ENCODE peak calls at places on chromosome 6, in eight cellular contexts. N is prostate gland; X is astrocyte of the spinal cord; E is CD4-positive, alpha-beta T cell; T is CD14-positive monocyte; H is PC-3; W is GM20000; K is stomach. I is an unnamed sample.

GRCh38 chr6:46704562-46704961 is 16.9 kb downstream of the TDRD6 start:
- DNase-seq in N (no peak), X (peak), E (no peak), T (no peak), H (peak), W (no peak), K (no peak), I (no peak)

GRCh38 chr6:85321926-85322325 is 128.0 kb upstream of the NT5E start:
- DNase-seq in N (no peak), X (no peak), E (no peak), T (no peak), H (no peak), W (no peak), K (no peak), I (no peak)

GRCh38 chr6:5718231-5718947 is 288.3 kb downstream of the NRN1 start:
- DNase-seq in N (no peak), X (no peak), E (no peak), T (no peak), H (no peak), W (no peak), K (no peak), I (no peak)

GRCh38 chr6:96075826-96076225 is 60.1 kb downstream of the FUT9 start:
- DNase-seq in N (no peak), X (peak), E (no peak), T (no peak), H (peak), W (no peak), K (no peak), I (no peak)

GRCh38 chr6:116371384-116372209 is 850 bp downstream of the DSE start:
- DNase-seq in N (peak), X (peak), E (peak), T (peak), H (peak), W (peak), K (peak), I (no peak)

GRCh38 chr6:68238097-68238597 is 396.9 kb upstream of the ADGRB3 start:
- DNase-seq in N (no peak), X (peak), E (no peak), T (no peak), H (peak), W (no peak), K (no peak), I (no peak)

GRCh38 chr6:23354004-23354403 is 772.0 kb upstream of the NRSN1 start:
- DNase-seq in N (no peak), X (no peak), E (no peak), T (no peak), H (no peak), W (no peak), K (no peak), I (no peak)

GRCh38 chr6:68652117-68652536 is 17.0 kb downstream of the ADGRB3 start:
- DNase-seq in N (no peak), X (no peak), E (no peak), T (no peak), H (no peak), W (no peak), K (no peak), I (no peak)

GRCh38 chr6:72748759-72749158 is 126.9 kb downstream of the KCNQ5 start:
- DNase-seq in N (peak), X (peak), E (no peak), T (no peak), H (peak), W (no peak), K (no peak), I (no peak)

GRCh38 chr6:132933085-132933484 is 118.7 kb downstream of the RPS12 start:
- DNase-seq in N (no peak), X (no peak), E (no peak), T (no peak), H (no peak), W (no peak), K (no peak), I (no peak)

GRCh38 chr6:16723833-16724232 is 37.4 kb downstream of the ATXN1 start:
- DNase-seq in N (no peak), X (peak), E (no peak), T (peak), H (peak), W (no peak), K (no peak), I (no peak)

GRCh38 chr6:137763436-137763835 is 103.6 kb upstream of the TNFAIP3 start:
- DNase-seq in N (no peak), X (no peak), E (no peak), T (no peak), H (no peak), W (no peak), K (no peak), I (no peak)

GRCh38 chr6:127402890-127403617 is 56.1 kb downstream of the KIAA0408 start:
- DNase-seq in N (no peak), X (no peak), E (no peak), T (no peak), H (no peak), W (no peak), K (no peak), I (no peak)

GRCh38 chr6:142845624-142846458 is 99.1 kb downstream of the HIVEP2 start:
- DNase-seq in N (peak), X (peak), E (peak), T (no peak), H (peak), W (no peak), K (peak), I (no peak)

GRCh38 chr6:16540804-16541752 is 220.2 kb downstream of the ATXN1 start:
- DNase-seq in N (no peak), X (no peak), E (no peak), T (no peak), H (no peak), W (peak), K (no peak), I (no peak)

GRCh38 chr6:157760589-157761330 is 62.3 kb upstream of the SNX9 start:
- DNase-seq in N (no peak), X (peak), E (peak), T (no peak), H (peak), W (no peak), K (no peak), I (no peak)

GRCh38 chr6:14520536-14520935 is 403.0 kb downstream of the CD83 start:
- DNase-seq in N (no peak), X (no peak), E (no peak), T (no peak), H (peak), W (no peak), K (no peak), I (no peak)

GRCh38 chr6:32214126-32214525 is 9.7 kb downstream of the NOTCH4 start:
- DNase-seq in N (no peak), X (no peak), E (no peak), T (no peak), H (no peak), W (no peak), K (no peak), I (no peak)

GRCh38 chr6:128569737-128570438 is 49.5 kb upstream of the PTPRK start:
- DNase-seq in N (no peak), X (peak), E (no peak), T (no peak), H (peak), W (no peak), K (no peak), I (no peak)

GRCh38 chr6:39521826-39522377 is 199.4 kb upstream of the KCNK16 start:
- DNase-seq in N (no peak), X (no peak), E (no peak), T (no peak), H (no peak), W (no peak), K (no peak), I (no peak)

GRCh38 chr6:30844118-30844535 is 40.2 kb upstream of the DDR1 start:
- DNase-seq in N (no peak), X (no peak), E (no peak), T (no peak), H (no peak), W (no peak), K (no peak), I (no peak)

GRCh38 chr6:30238178-30238795 is 25.1 kb upstream of the TRIM26 start:
- DNase-seq in N (no peak), X (no peak), E (no peak), T (no peak), H (peak), W (peak), K (no peak), I (no peak)

GRCh38 chr6:150123645-150124044 is 19.2 kb upstream of the PPP1R14C start:
- DNase-seq in N (no peak), X (no peak), E (no peak), T (no peak), H (no peak), W (no peak), K (no peak), I (no peak)

GRCh38 chr6:47733879-47734558 is 35.6 kb downstream of the ADGRF4 start:
- DNase-seq in N (peak), X (no peak), E (no peak), T (no peak), H (peak), W (peak), K (no peak), I (no peak)

GRCh38 chr6:121951918-121952379 is 447.5 kb upstream of the HSF2 start:
- DNase-seq in N (peak), X (peak), E (no peak), T (no peak), H (peak), W (no peak), K (no peak), I (no peak)

GRCh38 chr6:153172815-153173214 is 41.7 kb upstream of the RGS17 start:
- DNase-seq in N (no peak), X (no peak), E (no peak), T (no peak), H (no peak), W (no peak), K (no peak), I (no peak)

GRCh38 chr6:70369332-70369950 is 43.9 kb upstream of the FAM135A start:
- DNase-seq in N (peak), X (peak), E (peak), T (peak), H (peak), W (peak), K (peak), I (peak)

GRCh38 chr6:153401751-153402150 is 270.7 kb upstream of the RGS17 start:
- DNase-seq in N (no peak), X (no peak), E (no peak), T (no peak), H (peak), W (no peak), K (no peak), I (no peak)

GRCh38 chr6:89436226-89436625 is 3.3 kb downstream of the ANKRD6 start:
- DNase-seq in N (peak), X (no peak), E (no peak), T (no peak), H (no peak), W (no peak), K (no peak), I (no peak)

GRCh38 chr6:33199687-33200233 is 705 bp downstream of the RXRB start:
- DNase-seq in N (no peak), X (peak), E (peak), T (no peak), H (peak), W (peak), K (peak), I (no peak)

GRCh38 chr6:127520061-127520460 is 926 bp upstream of the MTCL3 start:
- DNase-seq in N (no peak), X (peak), E (no peak), T (no peak), H (no peak), W (no peak), K (no peak), I (no peak)

GRCh38 chr6:144215402-144215931 is 65.2 kb downstream of the STX11 start:
- DNase-seq in N (peak), X (no peak), E (no peak), T (no peak), H (peak), W (peak), K (no peak), I (no peak)

GRCh38 chr6:71446084-71446869 is 157.7 kb downstream of the OGFRL1 start:
- DNase-seq in N (no peak), X (no peak), E (no peak), T (no peak), H (no peak), W (no peak), K (no peak), I (no peak)

DNA sequence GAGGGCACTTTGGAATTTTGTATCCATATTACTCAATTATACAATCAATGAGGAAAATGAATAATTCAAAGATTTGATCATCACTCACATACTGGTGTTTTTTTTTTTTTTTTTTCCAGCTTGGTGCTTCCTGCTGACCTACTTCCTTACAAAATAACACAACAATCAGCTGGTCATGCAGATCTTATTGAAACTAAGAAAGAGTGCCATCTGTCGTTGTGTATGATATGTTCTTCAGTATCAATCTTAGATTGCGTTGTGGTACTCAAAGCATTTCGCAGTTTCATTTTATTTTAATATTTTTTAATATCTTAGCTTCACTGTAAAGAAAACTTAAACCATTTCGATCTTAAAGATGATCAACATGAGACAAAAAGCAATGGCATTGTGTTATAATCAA is 155.6 kb downstream of the OGFRL1 start:
- DNase-seq in N (no peak), X (no peak), E (no peak), T (no peak), H (peak), W (no peak), K (no peak), I (no peak)
- TF ChIP-seq CTCF in N (no peak), X (no peak), E (no peak), T (no peak), H (peak), W (no peak), K (no peak), I (no peak)

GRCh38 chr6:166204852-166205650 is 37.4 kb upstream of the TBXT start:
- DNase-seq in N (no peak), X (no peak), E (no peak), T (no peak), H (no peak), W (no peak), K (no peak), I (no peak)
- TF ChIP-seq CTCF in N (no peak), X (no peak), E (no peak), T (no peak), H (no peak), W (no peak), K (no peak), I (no peak)

GRCh38 chr6:192313-192664 is 100.0 kb upstream of the DUSP22 start:
- DNase-seq in N (no peak), X (no peak), E (no peak), T (no peak), H (no peak), W (no peak), K (no peak), I (no peak)

GRCh38 chr6:188821-189655 is 103.2 kb upstream of the DUSP22 start:
- DNase-seq in N (peak), X (peak), E (peak), T (peak), H (peak), W (peak), K (peak), I (peak)

GRCh38 chr6:189676-190075 is 102.6 kb upstream of the DUSP22 start:
- DNase-seq in N (no peak), X (no peak), E (no peak), T (no peak), H (no peak), W (no peak), K (no peak), I (no peak)

GRCh38 chr6:191487-192312 is 100.6 kb upstream of the DUSP22 start:
- DNase-seq in N (no peak), X (no peak), E (no peak), T (no peak), H (no peak), W (no peak), K (no peak), I (no peak)

GRCh38 chr6:190596-191395 is 101.5 kb upstream of the DUSP22 start:
- DNase-seq in N (no peak), X (no peak), E (no peak), T (no peak), H (peak), W (no peak), K (no peak), I (no peak)
- TF ChIP-seq CTCF in N (no peak), X (peak), E (no peak), T (no peak), H (peak), W (peak), K (no peak), I (no peak)

GRCh38 chr6:1554241-1554880 is 55.4 kb upstream of the FOXC1 start:
- DNase-seq in N (no peak), X (no peak), E (no peak), T (no peak), H (no peak), W (peak), K (no peak), I (no peak)

GRCh38 chr6:1553562-1554088 is 56.1 kb upstream of the FOXC1 start:
- DNase-seq in N (no peak), X (no peak), E (no peak), T (no peak), H (no peak), W (no peak), K (no peak), I (no peak)

GRCh38 chr6:1554881-1555569 is 54.7 kb upstream of the FOXC1 start:
- DNase-seq in N (peak), X (peak), E (peak), T (peak), H (peak), W (peak), K (peak), I (peak)

GRCh38 chr6:1551236-1551635 is 58.5 kb upstream of the FOXC1 start:
- DNase-seq in N (no peak), X (no peak), E (no peak), T (no peak), H (no peak), W (no peak), K (no peak), I (no peak)

DNA sequence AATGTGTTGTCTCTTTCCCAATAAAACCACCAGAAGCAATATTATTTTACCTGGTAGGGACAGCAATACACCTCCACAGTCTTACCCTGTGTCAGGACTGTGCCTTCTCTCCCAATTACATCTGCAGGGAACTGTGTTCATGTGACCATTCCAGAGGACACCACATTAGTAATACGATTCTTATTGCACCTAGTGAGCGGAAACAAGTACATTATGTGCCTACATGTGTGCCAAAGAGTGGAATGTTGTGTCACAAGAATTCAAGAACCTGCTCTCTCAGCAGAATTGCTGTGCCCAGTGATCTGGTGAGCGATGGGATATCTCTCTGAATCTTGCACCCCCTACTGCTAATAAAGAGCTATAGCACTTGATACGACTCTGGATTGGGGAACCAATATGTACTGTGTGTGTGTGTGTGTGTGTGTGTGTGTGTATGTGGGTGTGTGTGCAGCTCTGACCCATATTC is 57.4 kb upstream of the FOXC1 start:
- DNase-seq in N (no peak), X (peak), E (no peak), T (no peak), H (peak), W (peak), K (no peak), I (no peak)
- TF ChIP-seq CTCF in N (no peak), X (peak), E (peak), T (peak), H (peak), W (no peak), K (peak), I (no peak)

GRCh38 chr6:52361945-52362442 is at the start of gene PAQR8:
- DNase-seq in N (peak), X (peak), E (peak), T (peak), H (peak), W (peak), K (peak), I (peak)

GRCh38 chr6:52361347-52361944 is 505 bp upstream of the PAQR8 start:
- DNase-seq in N (no peak), X (peak), E (peak), T (peak), H (no peak), W (no peak), K (no peak), I (peak)

GRCh38 chr6:52363222-52363867 is 1.4 kb downstream of the PAQR8 start:
- DNase-seq in N (no peak), X (no peak), E (no peak), T (no peak), H (no peak), W (no peak), K (peak), I (no peak)

GRCh38 chr6:52360601-52361346 is 1.2 kb upstream of the PAQR8 start:
- DNase-seq in N (no peak), X (no peak), E (no peak), T (no peak), H (peak), W (no peak), K (no peak), I (no peak)

DNA sequence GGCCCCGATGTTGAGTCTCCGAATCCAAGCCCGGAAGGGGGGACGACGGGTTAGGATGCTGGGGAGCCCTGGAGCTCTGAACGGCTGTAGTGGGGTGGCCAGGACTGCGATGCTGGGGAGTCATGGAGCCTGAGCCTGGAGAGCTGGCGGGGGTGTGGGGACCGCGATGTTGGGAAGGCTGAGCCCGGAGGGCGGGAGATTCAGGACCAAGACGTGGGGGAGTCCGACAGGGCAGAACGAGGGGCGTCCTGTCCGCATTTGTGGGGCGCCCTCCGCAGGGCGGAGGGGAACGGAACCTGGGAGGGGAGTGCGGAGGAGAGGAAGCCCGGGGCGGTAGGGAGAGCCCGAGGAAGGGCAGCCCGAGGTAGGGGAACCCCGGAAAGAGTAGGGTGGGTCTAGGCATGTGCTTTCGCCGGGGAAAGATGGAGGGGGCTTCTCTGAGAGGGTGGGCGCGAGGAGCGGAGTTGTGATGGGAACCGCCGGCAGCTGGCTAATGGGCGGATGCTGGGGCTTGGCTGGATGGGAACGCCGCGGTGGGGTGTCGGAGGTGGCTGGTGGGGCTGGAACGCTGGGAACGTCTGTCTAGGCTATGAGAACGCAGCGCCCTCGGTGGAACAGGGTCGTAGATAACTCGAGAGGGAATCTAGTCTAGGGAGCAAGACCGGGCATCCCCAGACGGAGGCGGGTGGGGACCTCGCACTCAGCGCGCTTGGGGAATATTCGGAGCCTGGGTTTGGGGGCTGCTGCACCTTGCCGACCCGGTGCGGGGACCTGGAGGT is 681 bp downstream of the PAQR8 start:
- DNase-seq in N (no peak), X (peak), E (peak), T (peak), H (no peak), W (peak), K (peak), I (peak)
- TF ChIP-seq CTCF in N (no peak), X (peak), E (peak), T (peak), H (peak), W (peak), K (no peak), I (no peak)

DNA sequence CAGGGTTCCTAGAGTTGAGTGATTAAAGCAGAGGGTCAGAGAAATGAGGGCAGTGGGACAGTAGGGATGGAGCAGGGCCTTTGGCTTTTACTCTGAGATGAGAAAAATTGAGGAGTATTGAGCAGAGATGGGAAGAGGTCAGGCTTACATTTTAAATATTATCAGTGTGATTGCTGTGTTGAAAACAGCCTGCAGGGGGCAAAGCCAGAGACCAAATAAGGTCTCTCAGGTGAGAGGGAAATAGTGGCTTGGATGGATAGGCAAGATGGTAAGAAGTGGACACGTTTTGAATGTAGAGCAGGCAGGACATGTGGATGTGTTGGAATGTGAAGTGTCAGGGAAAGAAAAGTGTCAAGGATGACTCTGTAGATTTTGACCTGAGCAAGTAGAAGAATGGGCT is 105.0 kb upstream of the MAP3K7 start:
- DNase-seq in N (no peak), X (no peak), E (no peak), T (no peak), H (no peak), W (no peak), K (no peak), I (no peak)
- TF ChIP-seq CTCF in N (no peak), X (no peak), E (no peak), T (no peak), H (peak), W (no peak), K (no peak), I (no peak)

GRCh38 chr6:118080547-118080946 is 173.5 kb downstream of the SLC35F1 start:
- DNase-seq in N (no peak), X (no peak), E (no peak), T (no peak), H (peak), W (no peak), K (no peak), I (no peak)
- TF ChIP-seq CTCF in N (no peak), X (peak), E (no peak), T (no peak), H (peak), W (no peak), K (no peak), I (no peak)